ENCODE peak calls at places on chromosomes 5 and 9, in eight cellular contexts. P is MCF 10A; W is stimulated activated CD4-positive, alpha-beta T cell treated with anti-CD3 and anti-CD28 coated beads, Interleukin-15, amount 100 ng/mL, for 1 hour; C is AG04450; M is brain microvascular endothelial cell; J is AG09319; Y is transverse colon; D is T-helper 9 cell. V is an unnamed sample.
A peak's percentile ranks its signal among the peaks of the same experiment; 100 is the strongest.

GRCh38 chr9:128341435-128341849 is 1.1 kb downstream of the SLC27A4 start:
- DNase-seq in M (peak; percentile 57), C (no peak), P (peak; percentile 90), D (peak; percentile 46), Y (peak; percentile 83), J (no peak), W (peak; percentile 13), V (no peak)

GRCh38 chr5:133635051-133635450 is 22.7 kb upstream of the FSTL4 start:
- DNase-seq in Y (no peak), C (no peak), J (no peak), P (peak; percentile 55), D (no peak), W (no peak), M (peak; percentile 56), V (no peak)

GRCh38 chr5:95153581-95153980 is 131.3 kb downstream of the MCTP1 start:
- DNase-seq in M (no peak), J (no peak), P (no peak), Y (no peak), D (no peak), W (no peak), C (no peak), V (no peak)

GRCh38 chr5:135318037-135318436 is 81.0 kb downstream of the MACROH2A1 start:
- DNase-seq in W (no peak), J (no peak), Y (no peak), M (no peak), D (no peak), P (no peak), C (no peak), V (no peak)

GRCh38 chr9:37364751-37365360 is 57.6 kb upstream of the GRHPR start:
- DNase-seq in M (no peak), J (no peak), W (no peak), P (peak; percentile 14), C (no peak), D (peak; percentile 3), Y (peak; percentile 18), V (no peak)

GRCh38 chr5:168681556-168682183 is 102.5 kb upstream of the PANK3 start:
- DNase-seq in Y (no peak), W (no peak), D (no peak), P (peak; percentile 17), C (no peak), M (peak; percentile 52), J (no peak), V (peak; percentile 27)

GRCh38 chr9:121333950-121334773 is 35.9 kb downstream of the STOM start:
- DNase-seq in Y (no peak), M (no peak), J (no peak), C (no peak), P (no peak), D (no peak), W (no peak), V (no peak)

GRCh38 chr9:126661521-126662251 is 48.0 kb downstream of the LMX1B start:
- DNase-seq in W (no peak), P (peak; percentile 35), J (no peak), Y (no peak), M (no peak), D (no peak), C (no peak), V (no peak)

GRCh38 chr9:131707677-131708612 is 31.9 kb downstream of the RAPGEF1 start:
- DNase-seq in D (no peak), M (peak; percentile 22), Y (peak; percentile 60), C (peak; percentile 26), P (peak; percentile 53), J (peak; percentile 19), W (no peak), V (peak; percentile 37)

GRCh38 chr5:142221091-142221860 is 103.5 kb downstream of the SPRY4 start:
- DNase-seq in J (no peak), P (no peak), C (no peak), D (no peak), M (no peak), W (no peak), Y (no peak), V (no peak)

GRCh38 chr9:35593581-35593980 is 11.5 kb upstream of the TESK1 start:
- DNase-seq in J (no peak), W (no peak), D (no peak), Y (no peak), C (no peak), M (no peak), P (no peak), V (no peak)

GRCh38 chr9:128244443-128245226 is 31.2 kb downstream of the GOLGA2 start:
- DNase-seq in D (no peak), J (peak; percentile 91), C (peak; percentile 83), M (no peak), W (no peak), Y (peak; percentile 65), P (no peak), V (peak; percentile 72)